ENCODE peak calls at places on chromosomes 1 and 21, in nine cellular contexts. J, Q, Z, N, I, F, R, Y and H are unnamed samples.

GRCh38 chr1:194339451-194339850 is 1153.0 kb upstream of the B3GALT2 start:
- DNase-seq in J (no peak), F (no peak), Q (no peak), N (no peak), Y (no peak), I (no peak), Z (no peak), R (no peak), H (no peak)

GRCh38 chr1:228414511-228415211 is 2.0 kb downstream of the TRIM17 start:
- DNase-seq in R (no peak), I (no peak), Y (no peak), F (no peak), Q (no peak), Z (no peak), N (no peak), J (no peak), H (no peak)

GRCh38 chr21:45158491-45159423 is 84.4 kb downstream of the ADARB1 start:
- DNase-seq in Q (no peak), I (no peak), Y (no peak), Z (no peak), R (no peak), N (no peak), J (no peak), F (no peak), H (no peak)

GRCh38 chr1:213014642-213015041 is 1.0 kb downstream of the ANGEL2 start:
- DNase-seq in R (no peak), J (no peak), Z (no peak), N (no peak), Q (no peak), I (peak), Y (no peak), F (no peak), H (no peak)

GRCh38 chr1:31064685-31065309 is 720 bp downstream of the PUM1 start:
- DNase-seq in J (no peak), Y (no peak), N (peak), F (peak), I (peak), Z (peak), R (no peak), Q (no peak), H (no peak)

GRCh38 chr1:220013497-220013896 is 32.8 kb downstream of the EPRS1 start:
- DNase-seq in Z (no peak), Q (no peak), N (peak), I (peak), F (no peak), Y (no peak), J (no peak), R (no peak), H (no peak)

GRCh38 chr1:192544983-192545393 is 30.6 kb upstream of the RGS1 start:
- DNase-seq in I (peak), F (no peak), J (no peak), R (no peak), N (no peak), Y (no peak), Z (no peak), Q (no peak), H (no peak)

GRCh38 chr1:43271186-43272118 is 1.7 kb downstream of the TMEM125 start:
- DNase-seq in N (no peak), Y (no peak), R (no peak), I (no peak), F (no peak), Q (no peak), J (no peak), Z (no peak), H (no peak)

GRCh38 chr1:10249808-10250457 is 39.6 kb downstream of the KIF1B start:
- DNase-seq in Z (no peak), J (no peak), Y (no peak), R (no peak), I (no peak), N (no peak), Q (no peak), F (no peak), H (no peak)

GRCh38 chr1:163056832-163057231 is 12.3 kb upstream of the RGS4 start:
- DNase-seq in J (no peak), F (no peak), Y (no peak), Z (no peak), I (peak), Q (no peak), N (no peak), R (no peak), H (no peak)

GRCh38 chr1:225693085-225693698 is 40.3 kb upstream of the ENAH start:
- DNase-seq in I (no peak), Z (no peak), R (no peak), N (no peak), Y (no peak), F (no peak), J (no peak), Q (no peak), H (no peak)

GRCh38 chr1:67570473-67571143 is 114.4 kb upstream of the GADD45A start:
- DNase-seq in I (peak), Y (no peak), Z (no peak), J (no peak), Q (no peak), R (no peak), N (peak), F (no peak), H (no peak)

GRCh38 chr1:158203693-158204457 is 23.2 kb downstream of the CD1D start:
- DNase-seq in J (no peak), Q (no peak), F (no peak), N (peak), R (peak), Z (no peak), I (peak), Y (no peak), H (peak)

GRCh38 chr21:33947451-33948095 is 32.0 kb upstream of the ATP5PO start:
- DNase-seq in Z (peak), R (peak), I (peak), Q (peak), J (no peak), Y (peak), N (peak), F (peak), H (peak)

GRCh38 chr1:74406780-74407179 is 105.6 kb downstream of the LRRC53 start:
- DNase-seq in J (no peak), N (no peak), Q (no peak), Z (no peak), I (no peak), F (no peak), Y (no peak), R (no peak), H (no peak)

GRCh38 chr1:197485790-197486189 is 217.7 kb downstream of the CRB1 start:
- DNase-seq in J (no peak), N (no peak), Z (no peak), R (no peak), Y (no peak), F (no peak), Q (no peak), I (peak), H (no peak)

GRCh38 chr1:109904105-109904817 is 6.4 kb upstream of the CSF1 start:
- DNase-seq in I (no peak), N (no peak), R (no peak), J (no peak), Y (no peak), Z (peak), Q (no peak), F (peak), H (no peak)

GRCh38 chr1:15526021-15526489 is 593 bp upstream of the DNAJC16 start:
- DNase-seq in I (no peak), N (no peak), J (no peak), F (no peak), Y (no peak), Z (no peak), R (no peak), Q (no peak), H (no peak)

GRCh38 chr1:205360891-205361290 is 4.2 kb upstream of the KLHDC8A start:
- DNase-seq in Q (no peak), Z (no peak), N (no peak), I (no peak), F (no peak), Y (no peak), R (no peak), J (no peak), H (no peak)